ENCODE peak calls at places on chromosomes 5 and 9, in seven cellular contexts. C, E, Y, U, K, T and F are unnamed samples.

GRCh38 chr5:176712546-176713297 is 65.4 kb downstream of the TSPAN17 start:
- DNase-seq in C (no peak), E (no peak), Y (no peak), U (no peak), K (no peak), T (no peak), F (no peak)

GRCh38 chr9:98740226-98740881 is 31.6 kb upstream of the GABBR2 start:
- DNase-seq in C (no peak), E (no peak), Y (no peak), U (no peak), K (no peak), T (no peak), F (no peak)

GRCh38 chr5:76715484-76715733 is 517 bp upstream of the F2R start:
- DNase-seq in C (no peak), E (no peak), Y (peak), U (no peak), K (no peak), T (no peak), F (no peak)

GRCh38 chr5:128876848-128877387 is 88.4 kb upstream of the SLC27A6 start:
- DNase-seq in C (no peak), E (no peak), Y (no peak), U (no peak), K (no peak), T (no peak), F (no peak)

GRCh38 chr5:14528926-14529325 is 52.7 kb upstream of the OTULINL start:
- DNase-seq in C (no peak), E (no peak), Y (no peak), U (no peak), K (no peak), T (no peak), F (no peak)

GRCh38 chr9:110207071-110207923 is 662 bp downstream of the C9orf152 start:
- DNase-seq in C (no peak), E (no peak), Y (no peak), U (no peak), K (no peak), T (no peak), F (no peak)

GRCh38 chr9:34343090-34343489 is 13.7 kb downstream of the NUDT2 start:
- DNase-seq in C (no peak), E (no peak), Y (no peak), U (no peak), K (no peak), T (peak), F (peak)

GRCh38 chr9:4549751-4550295 is 59.6 kb downstream of the SLC1A1 start:
- DNase-seq in C (no peak), E (no peak), Y (no peak), U (no peak), K (no peak), T (no peak), F (no peak)

GRCh38 chr5:179148703-179149170 is 88.6 kb downstream of the ZNF354C start:
- DNase-seq in C (no peak), E (no peak), Y (no peak), U (no peak), K (no peak), T (peak), F (peak)

GRCh38 chr5:9188131-9188530 is 357.7 kb downstream of the SEMA5A start:
- DNase-seq in C (no peak), E (no peak), Y (no peak), U (no peak), K (no peak), T (no peak), F (no peak)

GRCh38 chr9:138044485-138045383 is 167.2 kb downstream of the CACNA1B start:
- DNase-seq in C (no peak), E (no peak), Y (no peak), U (no peak), K (no peak), T (no peak), F (no peak)

GRCh38 chr5:7642029-7642428 is 208.9 kb downstream of the CFAP90 start:
- DNase-seq in C (no peak), E (no peak), Y (no peak), U (no peak), K (no peak), T (no peak), F (no peak)

GRCh38 chr5:1505506-1506241 is 18.1 kb downstream of the LPCAT1 start:
- DNase-seq in C (no peak), E (peak), Y (no peak), U (no peak), K (no peak), T (no peak), F (peak)

GRCh38 chr5:72511371-72512178 is 4.4 kb upstream of the ZNF366 start:
- DNase-seq in C (no peak), E (no peak), Y (no peak), U (no peak), K (no peak), T (no peak), F (no peak)